ENCODE peak calls at places on chromosome 12, in four cellular contexts. One of them, this sample, is unnamed.

GRCh38 chr12:12461281-12461922 is 101.3 kb downstream of the DUSP16 start:
- DNase-seq in skeletal muscle cell: no peak
- DNase-seq in naive thymus-derived CD8-positive, alpha-beta T cell: no peak
- DNase-seq in RPMI8226: no peak
- DNase-seq in this sample: no peak

GRCh38 chr12:30067156-30067555 is 283.4 kb upstream of the TMTC1 start:
- DNase-seq in skeletal muscle cell: peak; percentile 62
- DNase-seq in naive thymus-derived CD8-positive, alpha-beta T cell: no peak
- DNase-seq in RPMI8226: no peak
- DNase-seq in this sample: no peak

GRCh38 chr12:30304528-30304927 is 391.1 kb downstream of the IPO8 start:
- DNase-seq in skeletal muscle cell: no peak
- DNase-seq in naive thymus-derived CD8-positive, alpha-beta T cell: no peak
- DNase-seq in RPMI8226: no peak
- DNase-seq in this sample: no peak

GRCh38 chr12:57386187-57386720 is 44.6 kb downstream of the R3HDM2 start:
- DNase-seq in skeletal muscle cell: no peak
- DNase-seq in naive thymus-derived CD8-positive, alpha-beta T cell: no peak
- DNase-seq in RPMI8226: no peak
- DNase-seq in this sample: no peak

GRCh38 chr12:92561543-92561899 is 141.3 kb upstream of the PLEKHG7 start:
- DNase-seq in skeletal muscle cell: peak; percentile 88
- DNase-seq in naive thymus-derived CD8-positive, alpha-beta T cell: no peak
- DNase-seq in RPMI8226: peak; percentile 59
- DNase-seq in this sample: no peak

GRCh38 chr12:7479784-7480183 is 23.8 kb downstream of the CD163 start:
- DNase-seq in skeletal muscle cell: no peak
- DNase-seq in naive thymus-derived CD8-positive, alpha-beta T cell: no peak
- DNase-seq in RPMI8226: no peak
- DNase-seq in this sample: no peak

GRCh38 chr12:11347810-11348209 is 37.6 kb upstream of the PRB4 start:
- DNase-seq in skeletal muscle cell: no peak
- DNase-seq in naive thymus-derived CD8-positive, alpha-beta T cell: no peak
- DNase-seq in RPMI8226: no peak
- DNase-seq in this sample: no peak

GRCh38 chr12:74412607-74413230 is 124.9 kb upstream of the ATXN7L3B start:
- DNase-seq in skeletal muscle cell: no peak
- DNase-seq in naive thymus-derived CD8-positive, alpha-beta T cell: no peak
- DNase-seq in RPMI8226: peak; percentile 37
- DNase-seq in this sample: peak; percentile 12

This sample was measured in immature natural killer cell.